ENCODE peak calls at places on chromosomes 5 and 9, in six cellular contexts. J, N, K, Z, B and L are unnamed samples.

GRCh38 chr9:2469681-2470141 is 151.9 kb upstream of the VLDLR start:
- DNase-seq in J (peak), N (no peak), K (peak), Z (peak), B (no peak), L (peak)

GRCh38 chr5:59380350-59380951 is 513.1 kb downstream of the PDE4D start:
- DNase-seq in J (no peak), N (peak), K (peak), Z (peak), B (no peak), L (peak)

GRCh38 chr5:179801304-179802206 is 5.1 kb downstream of the MGAT4B start:
- DNase-seq in J (peak), N (peak), K (no peak), Z (no peak), B (peak), L (no peak)

GRCh38 chr5:119405444-119405843 is 46.9 kb upstream of the HSD17B4 start:
- DNase-seq in J (no peak), N (no peak), K (no peak), Z (no peak), B (no peak), L (no peak)

GRCh38 chr5:138895918-138896317 is 20.8 kb upstream of the LRRTM2 start:
- DNase-seq in J (no peak), N (no peak), K (no peak), Z (no peak), B (no peak), L (no peak)

GRCh38 chr9:121599186-121599871 is 52.1 kb upstream of the DAB2IP start:
- DNase-seq in J (peak), N (no peak), K (peak), Z (peak), B (no peak), L (no peak)

GRCh38 chr9:38392235-38393127 is at the start of gene ALDH1B1:
- DNase-seq in J (peak), N (peak), K (peak), Z (peak), B (peak), L (peak)

GRCh38 chr9:136645903-136646754 is 16.6 kb upstream of the EGFL7 start:
- DNase-seq in J (no peak), N (no peak), K (no peak), Z (no peak), B (no peak), L (no peak)

GRCh38 chr9:88747768-88748167 is 212.8 kb downstream of the NXNL2 start:
- DNase-seq in J (peak), N (no peak), K (peak), Z (no peak), B (no peak), L (peak)

GRCh38 chr5:51990241-51990640 is 607.0 kb downstream of the ISL1 start:
- DNase-seq in J (no peak), N (no peak), K (no peak), Z (no peak), B (no peak), L (no peak)

GRCh38 chr5:56148453-56148971 is 84.6 kb downstream of the ANKRD55 start:
- DNase-seq in J (no peak), N (peak), K (no peak), Z (peak), B (peak), L (no peak)

GRCh38 chr5:37723147-37723961 is 116.5 kb downstream of the GDNF start:
- DNase-seq in J (no peak), N (no peak), K (no peak), Z (no peak), B (no peak), L (no peak)

GRCh38 chr5:33852837-33853236 is 39.0 kb downstream of the ADAMTS12 start:
- DNase-seq in J (no peak), N (no peak), K (no peak), Z (no peak), B (no peak), L (no peak)

GRCh38 chr9:134968011-134968822 is 50.5 kb upstream of the FCN1 start:
- DNase-seq in J (no peak), N (no peak), K (peak), Z (no peak), B (no peak), L (peak)

GRCh38 chr9:105216440-105217178 is 27.8 kb upstream of the SLC44A1 start:
- DNase-seq in J (no peak), N (no peak), K (no peak), Z (no peak), B (no peak), L (peak)

GRCh38 chr9:115921301-115921700 is 232.3 kb upstream of the PAPPA start:
- DNase-seq in J (no peak), N (no peak), K (no peak), Z (no peak), B (no peak), L (no peak)

GRCh38 chr5:131545856-131546255 is 89.2 kb downstream of the RAPGEF6 start:
- DNase-seq in J (no peak), N (no peak), K (peak), Z (no peak), B (no peak), L (no peak)

GRCh38 chr9:89175739-89176360 is 2.8 kb downstream of the SHC3 start:
- DNase-seq in J (no peak), N (no peak), K (no peak), Z (no peak), B (no peak), L (no peak)

GRCh38 chr9:31894008-31894407 is 490.4 kb upstream of the ACO1 start:
- DNase-seq in J (no peak), N (no peak), K (no peak), Z (no peak), B (no peak), L (no peak)

GRCh38 chr5:124888050-124888506 is 141.6 kb upstream of the ZNF608 start:
- DNase-seq in J (no peak), N (no peak), K (no peak), Z (no peak), B (no peak), L (no peak)

GRCh38 chr5:36613771-36614656 is 7.6 kb downstream of the SLC1A3 start:
- DNase-seq in J (no peak), N (no peak), K (no peak), Z (no peak), B (no peak), L (no peak)

GRCh38 chr9:10015755-10016154 is 597.0 kb downstream of the PTPRD start:
- DNase-seq in J (no peak), N (no peak), K (no peak), Z (no peak), B (no peak), L (no peak)